ENCODE peak calls at places on chromosome 17, in seven cellular contexts. M is cardiac muscle cell; V is posterior cingulate gyrus; Y is substantia nigra; R is stimulated activated CD4-positive, alpha-beta T cell treated with anti-CD3 and anti-CD28 coated beads, Interleukin-4, amount 100 ng/mL, for 1 hour; O is AG09319; F is D341Med. U is an unnamed sample.

GRCh38 chr17:19799796-19800195 is 51.7 kb upstream of the ALDH3A1 start:
- DNase-seq in R (no peak), V (no peak), F (no peak), M (no peak), O (no peak), Y (no peak), U (no peak)

GRCh38 chr17:52025231-52025630 is 133.3 kb downstream of the CA10 start:
- DNase-seq in V (no peak), F (no peak), Y (no peak), R (no peak), O (no peak), M (no peak), U (no peak)

GRCh38 chr17:20205609-20206008 is 196.4 kb downstream of the SPECC1 start:
- DNase-seq in F (no peak), R (no peak), M (no peak), O (no peak), V (no peak), Y (no peak), U (no peak)

GRCh38 chr17:39171933-39172332 is 6.0 kb upstream of the ARL5C start:
- DNase-seq in V (no peak), Y (no peak), F (no peak), R (no peak), M (no peak), O (no peak), U (no peak)

GRCh38 chr17:65514082-65514481 is 47.4 kb downstream of the AXIN2 start:
- DNase-seq in Y (no peak), O (no peak), M (peak; percentile 81), R (no peak), V (no peak), F (peak; percentile 17), U (peak; percentile 9)

GRCh38 chr17:784143-784542 is 2.0 kb downstream of the MRM3 start:
- DNase-seq in Y (no peak), O (no peak), F (no peak), M (no peak), R (no peak), V (no peak), U (no peak)

GRCh38 chr17:29807520-29808361 is 122.3 kb downstream of the SSH2 start:
- DNase-seq in R (peak; percentile 68), V (peak; percentile 73), F (peak; percentile 80), Y (no peak), O (peak; percentile 34), M (peak; percentile 79), U (no peak)

GRCh38 chr17:2892305-2892971 is 96.2 kb downstream of the RAP1GAP2 start:
- DNase-seq in O (peak; percentile 27), F (no peak), V (no peak), R (no peak), M (peak; percentile 74), Y (no peak), U (peak; percentile 86)

GRCh38 chr17:17156107-17156506 is 50.0 kb downstream of the PLD6 start:
- DNase-seq in O (no peak), R (no peak), V (no peak), F (no peak), Y (no peak), M (peak; percentile 68), U (no peak)

GRCh38 chr17:76701471-76701967 is 9.2 kb downstream of the MXRA7 start:
- DNase-seq in O (no peak), R (no peak), F (peak; percentile 52), M (no peak), Y (no peak), V (no peak), U (no peak)

GRCh38 chr17:37848690-37849616 is 75.3 kb upstream of the TBC1D3K start:
- DNase-seq in O (no peak), V (no peak), R (no peak), M (peak; percentile 43), Y (no peak), F (peak; percentile 17), U (no peak)